ENCODE peak calls at places on chromosomes 6 and 20, in eight cellular contexts. K, P, J, M, Z, O, B and H are unnamed samples. For H3K4me1, the result is how much of the 10 kb centered on the place peaks cover.

GRCh38 chr20:51492167-51493092 is 50.1 kb downstream of the NFATC2 start:
- DNase-seq in Z (no peak), B (no peak), M (no peak), O (peak), J (peak), K (peak), P (peak), H (peak)

GRCh38 chr20:59751075-59751711 is 146.9 kb downstream of the PHACTR3 start:
- DNase-seq in B (peak), P (peak), Z (no peak), O (peak), K (peak), M (peak), J (no peak), H (no peak)

GRCh38 chr6:20851795-20852194 is 317.5 kb downstream of the CDKAL1 start:
- DNase-seq in K (no peak), Z (no peak), B (no peak), P (no peak), J (no peak), M (no peak), O (no peak), H (no peak)

GRCh38 chr20:57658447-57659130 is 38.4 kb upstream of the ZBP1 start:
- DNase-seq in O (peak), J (peak), Z (no peak), M (no peak), P (no peak), K (peak), B (no peak), H (peak)

GRCh38 chr6:9942131-9942530 is 472.7 kb downstream of the TFAP2A start:
- DNase-seq in K (no peak), O (no peak), J (no peak), B (no peak), Z (no peak), M (no peak), P (no peak), H (no peak)

GRCh38 chr6:168403370-168404005 is 37.5 kb upstream of the SMOC2 start:
- DNase-seq in O (no peak), Z (no peak), P (no peak), K (peak), B (no peak), M (no peak), J (peak), H (peak)

GRCh38 chr6:140907235-140907634 is 1225.5 kb upstream of the GJE1 start:
- DNase-seq in Z (no peak), M (no peak), J (no peak), P (no peak), K (no peak), B (no peak), O (no peak), H (no peak)

GRCh38 chr6:26183581-26184408 is 96.6 kb downstream of the HFE start:
- DNase-seq in O (peak), J (peak), Z (no peak), K (peak), M (no peak), B (peak), P (peak), H (peak)

GRCh38 chr6:35370124-35370741 is 27.9 kb downstream of the PPARD start:
- DNase-seq in M (peak), J (peak), O (peak), K (peak), P (peak), B (peak), Z (no peak), H (peak)

GRCh38 chr6:100001915-100002388 is 7.9 kb upstream of the MCHR2 start:
- DNase-seq in Z (peak), P (peak), M (peak), J (peak), O (peak), K (peak), B (peak), H (no peak)

GRCh38 chr6:38604700-38605099 is 35.0 kb downstream of the BTBD9 start:
- DNase-seq in P (peak), B (peak), M (no peak), J (no peak), K (no peak), O (no peak), Z (no peak), H (no peak)

GRCh38 chr6:90478278-90478677 is 108.6 kb downstream of the MAP3K7 start:
- DNase-seq in Z (no peak), B (no peak), P (no peak), K (no peak), O (no peak), M (no peak), J (no peak), H (no peak)

GRCh38 chr6:3471711-3472110 is 14.9 kb upstream of the SLC22A23 start:
- DNase-seq in M (no peak), B (peak), P (peak), K (peak), O (no peak), Z (no peak), J (no peak), H (no peak)

GRCh38 chr6:402901-403658 is 11.5 kb downstream of the IRF4 start:
- DNase-seq in K (no peak), M (no peak), P (no peak), Z (no peak), J (no peak), O (no peak), B (no peak), H (no peak)

GRCh38 chr20:53195882-53196610 is 223.9 kb downstream of the TSHZ2 start:
- DNase-seq in B (no peak), Z (no peak), J (no peak), M (no peak), O (no peak), K (no peak), P (no peak), H (peak)

GRCh38 chr6:145028144-145028818 is 707.0 kb downstream of the EPM2A start:
- DNase-seq in M (peak), J (no peak), P (peak), K (no peak), Z (no peak), B (peak), O (no peak), H (no peak)

GRCh38 chr6:166258854-166259276 is 49.3 kb downstream of the PRR18 start:
- DNase-seq in M (no peak), K (no peak), B (no peak), P (no peak), J (no peak), O (no peak), Z (peak), H (no peak)

GRCh38 chr20:4726710-4727391 is 5.1 kb downstream of the PRND start:
- DNase-seq in P (peak), Z (no peak), J (no peak), B (peak), M (no peak), O (no peak), K (no peak), H (no peak)

GRCh38 chr6:92292067-92292466 is 1127.3 kb downstream of the EPHA7 start:
- DNase-seq in J (no peak), K (no peak), Z (no peak), M (no peak), B (no peak), P (no peak), O (no peak), H (no peak)

GRCh38 chr20:33910529-33911327 is 83.0 kb upstream of the RALY start:
- DNase-seq in B (no peak), O (no peak), M (no peak), Z (no peak), P (no peak), J (no peak), K (no peak), H (no peak)

GRCh38 chr6:16901777-16902176 is 140.5 kb upstream of the ATXN1 start:
- DNase-seq in O (peak), M (no peak), P (peak), Z (no peak), B (peak), J (peak), K (peak), H (no peak)

GRCh38 chr20:36497856-36498255 is 43.5 kb upstream of the MYL9 start:
- DNase-seq in Z (no peak), P (peak), J (peak), B (no peak), K (peak), O (no peak), M (no peak), H (no peak)

GRCh38 chr6:128657181-128657580 is 136.8 kb upstream of the PTPRK start:
- DNase-seq in Z (no peak), P (no peak), J (no peak), K (no peak), O (no peak), B (peak), M (no peak), H (no peak)

GRCh38 chr6:149890629-149891045 is 7.3 kb downstream of the RAET1E start:
- DNase-seq in O (no peak), K (no peak), B (no peak), Z (no peak), P (no peak), J (no peak), M (no peak), H (no peak)

GRCh38 chr6:40588070-40588384 is 863 bp upstream of the LRFN2 start:
- DNase-seq in K (no peak), J (no peak), P (no peak), B (no peak), O (no peak), M (no peak), Z (no peak), H (no peak)

GRCh38 chr6:158174514-158174913 is 6.4 kb downstream of the GTF2H5 start:
- DNase-seq in K (no peak), M (no peak), J (peak), B (peak), Z (no peak), O (no peak), P (peak), H (no peak)

GRCh38 chr6:47413752-47414516 is 63.7 kb upstream of the CD2AP start:
- DNase-seq in Z (no peak), P (peak), K (peak), B (peak), J (peak), M (no peak), O (no peak), H (no peak)

GRCh38 chr6:137832110-137832509 is 34.9 kb upstream of the TNFAIP3 start:
- DNase-seq in O (no peak), B (peak), Z (no peak), J (no peak), P (peak), M (peak), K (no peak), H (no peak)

DNA sequence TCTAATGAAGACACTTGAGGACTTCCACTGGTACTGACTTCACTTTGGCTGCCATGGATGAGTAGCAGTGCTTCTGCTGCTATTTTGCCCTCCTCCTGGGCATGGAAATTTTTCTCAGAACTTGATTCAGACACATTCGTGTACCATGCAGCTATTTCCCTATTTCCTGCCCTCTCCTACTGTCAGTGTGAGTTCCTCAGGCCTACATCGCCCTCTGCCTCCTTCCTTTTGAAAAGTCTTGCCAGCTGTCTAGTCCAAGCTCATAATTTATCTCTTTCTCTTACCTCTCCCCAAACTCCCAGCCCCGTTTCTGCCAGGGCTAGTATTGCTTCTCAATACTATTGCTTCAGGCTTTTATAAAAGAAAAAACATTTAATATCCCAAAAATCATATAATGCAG is 470.2 kb downstream of the ADGRB3 start:
- DNase-seq in M (no peak), J (no peak), P (no peak), O (no peak), B (no peak), Z (no peak), K (no peak), H (no peak)
- TF ChIP-seq CTCF in M (no peak), J (no peak), P (no peak), O (no peak), B (peak), Z (no peak), K (no peak), H (no peak)

GRCh38 chr20:19978511-19979210 is 38.5 kb upstream of the NAA20 start:
- DNase-seq in J (no peak), O (no peak), P (no peak), M (no peak), Z (no peak), K (no peak), B (no peak), H (no peak)
- H3K4me1 ChIP-seq in J (under half), O (under half), P (under half), M (half or more), Z (under half), K (under half), B (under half), H (half or more)

GRCh38 chr20:5949943-5950270 is 426 bp downstream of the TRMT6 start:
- DNase-seq in Z (no peak), J (no peak), K (no peak), B (no peak), M (peak), P (no peak), O (no peak), H (no peak)

GRCh38 chr20:5947276-5947675 is 3.1 kb downstream of the TRMT6 start:
- DNase-seq in Z (no peak), O (no peak), J (no peak), M (no peak), K (no peak), B (no peak), P (no peak), H (no peak)

GRCh38 chr20:5945963-5946362 is 4.4 kb downstream of the TRMT6 start:
- DNase-seq in O (no peak), M (no peak), J (no peak), K (no peak), Z (no peak), P (peak), B (peak), H (no peak)

GRCh38 chr20:5950271-5951031 is at the start of the genes MCM8 and TRMT6:
- DNase-seq in Z (peak), P (peak), B (peak), J (peak), O (peak), M (peak), K (peak), H (peak)
- TF ChIP-seq CTCF in Z (no peak), P (no peak), B (no peak), J (no peak), O (no peak), M (no peak), K (no peak), H (no peak)

DNA sequence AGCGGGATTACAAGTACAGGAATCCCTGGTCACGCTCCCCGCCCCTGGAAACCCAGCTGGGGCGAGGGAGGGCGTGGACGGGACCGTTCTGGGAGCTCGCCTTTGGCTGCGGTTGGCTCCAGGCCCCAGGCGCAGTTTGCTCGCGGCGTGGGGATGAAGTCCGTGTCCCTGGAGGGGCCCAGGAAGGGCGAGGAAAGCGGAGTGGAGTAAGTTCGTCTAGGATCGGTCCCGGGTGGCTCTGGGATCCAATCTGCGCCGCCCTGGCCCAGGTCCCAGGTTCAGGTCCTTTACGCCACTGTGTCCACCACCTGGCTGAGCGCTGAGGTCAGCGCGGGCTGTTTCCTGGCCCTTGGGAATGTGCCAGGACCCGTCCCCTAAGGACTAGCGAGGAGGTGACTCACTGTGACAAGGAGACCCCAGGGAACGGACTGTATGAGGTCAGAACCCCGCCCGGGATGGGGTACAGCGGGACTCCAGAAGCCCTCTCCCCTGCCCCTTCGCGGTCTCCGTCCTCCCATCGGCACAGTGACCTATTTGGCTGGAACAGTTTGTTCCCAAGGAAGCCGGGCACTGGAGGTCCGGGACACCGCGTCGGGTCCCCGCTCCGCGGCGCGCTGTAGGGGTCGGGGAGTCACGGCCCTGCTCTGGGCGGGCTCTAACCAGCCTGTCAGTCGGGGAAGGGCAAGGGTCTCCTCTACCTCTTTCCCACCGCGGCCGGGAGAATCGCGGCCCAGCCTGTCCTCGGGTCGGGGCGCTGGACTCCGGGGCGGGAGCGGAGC is 718 bp downstream of the CDKN1A start:
- DNase-seq in K (peak), Z (no peak), O (peak), J (peak), P (peak), M (no peak), B (peak), H (no peak)
- H3K4me1 ChIP-seq in K (under half), Z (under half), O (under half), J (half or more), P (under half), M (half or more), B (under half), H (half or more)

DNA sequence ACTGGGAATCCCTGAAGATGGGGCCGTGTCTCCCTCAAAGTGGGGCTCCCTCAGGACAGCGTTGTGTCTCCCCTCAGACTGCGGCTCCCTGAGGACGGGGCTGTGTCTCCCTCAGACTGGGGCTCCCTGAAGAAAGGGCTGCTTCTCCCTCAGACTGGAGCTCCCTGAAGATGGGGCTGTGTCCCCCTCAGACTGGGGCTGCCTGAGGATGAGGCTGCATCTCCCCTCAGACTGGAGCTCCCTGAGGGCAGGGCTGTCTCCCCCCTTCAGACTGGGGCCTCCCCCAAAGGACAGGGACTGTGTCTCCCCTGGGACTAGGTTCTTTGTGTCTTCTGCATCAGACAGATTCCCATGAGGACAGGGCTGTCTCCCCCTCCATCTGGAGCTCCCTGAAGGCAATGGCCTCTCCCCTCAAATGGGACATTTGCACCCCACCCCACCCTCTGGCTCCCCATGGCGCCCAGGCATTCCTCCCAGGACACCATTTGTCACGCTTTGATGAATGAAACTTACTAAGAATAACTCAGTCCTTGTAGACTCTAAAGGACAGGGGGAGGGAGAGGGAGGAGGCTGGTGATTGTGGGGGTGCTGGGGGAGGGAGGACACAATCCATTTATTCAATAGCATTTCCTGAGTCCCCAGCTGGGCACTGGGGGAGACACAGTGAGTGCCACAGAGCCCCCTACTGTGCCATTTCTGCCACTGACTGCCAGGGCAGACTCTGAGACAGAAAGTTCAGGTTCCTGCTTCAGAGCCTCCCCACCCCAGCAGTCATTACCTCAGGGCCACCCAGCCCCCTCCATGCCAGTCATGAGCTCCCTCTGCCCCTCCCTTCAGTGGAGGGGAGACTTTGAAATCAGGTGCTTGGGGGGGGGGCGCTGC is 122.4 kb downstream of the MRPL14 start:
- DNase-seq in P (no peak), K (no peak), O (no peak), B (peak), M (no peak), J (no peak), Z (no peak), H (no peak)
- TF ChIP-seq CTCF in P (peak), K (no peak), O (peak), B (peak), M (peak), J (peak), Z (no peak), H (peak)